ENCODE peak calls at places on chromosomes 13 and 19, in eight cellular contexts. One of them, this sample, is unnamed.

GRCh38 chr19:3576696-3577443 is 4.1 kb downstream of the HMG20B start:
- DNase-seq in brain microvascular endothelial cell: no peak
- DNase-seq in mammary epithelial cell: no peak
- DNase-seq in MM.1S: no peak
- DNase-seq in upper lobe of left lung: peak; percentile 90
- DNase-seq in IMR-90: peak; percentile 43
- DNase-seq in H7: peak; percentile 100
- DNase-seq in cardiac fibroblast: peak; percentile 64
- DNase-seq in this sample: peak; percentile 36

GRCh38 chr19:38736413-38737280 is 7.6 kb downstream of the CAPN12 start:
- DNase-seq in MM.1S: no peak
- DNase-seq in mammary epithelial cell: peak; percentile 36
- DNase-seq in cardiac fibroblast: no peak
- DNase-seq in upper lobe of left lung: peak; percentile 89
- DNase-seq in IMR-90: no peak
- DNase-seq in H7: peak; percentile 100
- DNase-seq in brain microvascular endothelial cell: no peak
- DNase-seq in this sample: peak; percentile 89

GRCh38 chr19:47190167-47190727 is 40.8 kb downstream of the BBC3 start:
- DNase-seq in brain microvascular endothelial cell: peak; percentile 63
- DNase-seq in upper lobe of left lung: peak; percentile 47
- DNase-seq in mammary epithelial cell: peak; percentile 33
- DNase-seq in IMR-90: peak; percentile 71
- DNase-seq in MM.1S: no peak
- DNase-seq in H7: no peak
- DNase-seq in cardiac fibroblast: peak; percentile 63
- DNase-seq in this sample: peak; percentile 16

GRCh38 chr19:1874554-1875185 is 10.6 kb downstream of the ABHD17A start:
- DNase-seq in mammary epithelial cell: no peak
- DNase-seq in cardiac fibroblast: no peak
- DNase-seq in H7: no peak
- DNase-seq in upper lobe of left lung: no peak
- DNase-seq in brain microvascular endothelial cell: no peak
- DNase-seq in IMR-90: no peak
- DNase-seq in MM.1S: no peak
- DNase-seq in this sample: peak; percentile 24

GRCh38 chr19:8489591-8490394 is 12.6 kb downstream of the PRAM1 start:
- DNase-seq in MM.1S: no peak
- DNase-seq in mammary epithelial cell: peak; percentile 90
- DNase-seq in IMR-90: no peak
- DNase-seq in upper lobe of left lung: peak; percentile 62
- DNase-seq in H7: peak; percentile 68
- DNase-seq in brain microvascular endothelial cell: no peak
- DNase-seq in cardiac fibroblast: no peak
- DNase-seq in this sample: peak; percentile 90

GRCh38 chr13:35914662-35915061 is 216.5 kb downstream of the DCLK1 start:
- DNase-seq in brain microvascular endothelial cell: no peak
- DNase-seq in cardiac fibroblast: no peak
- DNase-seq in IMR-90: no peak
- DNase-seq in H7: no peak
- DNase-seq in upper lobe of left lung: no peak
- DNase-seq in mammary epithelial cell: no peak
- DNase-seq in MM.1S: no peak
- DNase-seq in this sample: no peak

GRCh38 chr13:78520425-78520824 is 82.9 kb downstream of the POU4F1 start:
- DNase-seq in mammary epithelial cell: no peak
- DNase-seq in upper lobe of left lung: no peak
- DNase-seq in cardiac fibroblast: no peak
- DNase-seq in MM.1S: no peak
- DNase-seq in IMR-90: no peak
- DNase-seq in H7: no peak
- DNase-seq in brain microvascular endothelial cell: no peak
- DNase-seq in this sample: no peak

GRCh38 chr13:53250272-53250875 is 221.8 kb downstream of the OLFM4 start:
- DNase-seq in upper lobe of left lung: no peak
- DNase-seq in MM.1S: peak; percentile 65
- DNase-seq in H7: peak; percentile 33
- DNase-seq in cardiac fibroblast: peak; percentile 84
- DNase-seq in brain microvascular endothelial cell: peak; percentile 52
- DNase-seq in mammary epithelial cell: peak; percentile 56
- DNase-seq in IMR-90: peak; percentile 72
- DNase-seq in this sample: peak; percentile 76

GRCh38 chr19:13260883-13261653 is 110.9 kb downstream of the IER2 start:
- DNase-seq in mammary epithelial cell: peak; percentile 94
- DNase-seq in brain microvascular endothelial cell: peak; percentile 89
- DNase-seq in cardiac fibroblast: peak; percentile 93
- DNase-seq in H7: no peak
- DNase-seq in upper lobe of left lung: no peak
- DNase-seq in MM.1S: no peak
- DNase-seq in IMR-90: peak; percentile 93
- DNase-seq in this sample: peak; percentile 95

GRCh38 chr19:13932911-13933393 is 5.3 kb downstream of the PODNL1 start:
- DNase-seq in cardiac fibroblast: no peak
- DNase-seq in MM.1S: no peak
- DNase-seq in mammary epithelial cell: no peak
- DNase-seq in IMR-90: no peak
- DNase-seq in upper lobe of left lung: peak; percentile 81
- DNase-seq in brain microvascular endothelial cell: no peak
- DNase-seq in H7: peak; percentile 56
- DNase-seq in this sample: no peak

GRCh38 chr13:42474954-42475353 is 99.0 kb upstream of the TNFSF11 start:
- DNase-seq in brain microvascular endothelial cell: peak; percentile 99
- DNase-seq in cardiac fibroblast: peak; percentile 92
- DNase-seq in MM.1S: no peak
- DNase-seq in upper lobe of left lung: no peak
- DNase-seq in IMR-90: peak; percentile 61
- DNase-seq in mammary epithelial cell: no peak
- DNase-seq in H7: no peak
- DNase-seq in this sample: no peak

GRCh38 chr13:112114391-112114790 is 47.4 kb downstream of the SOX1 start:
- DNase-seq in H7: no peak
- DNase-seq in upper lobe of left lung: no peak
- DNase-seq in brain microvascular endothelial cell: no peak
- DNase-seq in cardiac fibroblast: no peak
- DNase-seq in mammary epithelial cell: no peak
- DNase-seq in MM.1S: no peak
- DNase-seq in IMR-90: no peak
- DNase-seq in this sample: no peak

GRCh38 chr13:110711778-110712070 is 1.8 kb upstream of the ING1 start:
- DNase-seq in MM.1S: no peak
- DNase-seq in upper lobe of left lung: no peak
- DNase-seq in IMR-90: no peak
- DNase-seq in mammary epithelial cell: no peak
- DNase-seq in brain microvascular endothelial cell: peak; percentile 20
- DNase-seq in H7: no peak
- DNase-seq in cardiac fibroblast: peak; percentile 32
- DNase-seq in this sample: peak; percentile 6

GRCh38 chr13:113601166-113602070 is 16.9 kb downstream of the TFDP1 start:
- DNase-seq in cardiac fibroblast: no peak
- DNase-seq in MM.1S: no peak
- DNase-seq in mammary epithelial cell: no peak
- DNase-seq in upper lobe of left lung: peak; percentile 78
- DNase-seq in IMR-90: no peak
- DNase-seq in H7: peak; percentile 64
- DNase-seq in brain microvascular endothelial cell: no peak
- DNase-seq in this sample: no peak

GRCh38 chr19:29771708-29772415 is 39.9 kb upstream of the CCNE1 start:
- DNase-seq in cardiac fibroblast: peak; percentile 57
- DNase-seq in upper lobe of left lung: no peak
- DNase-seq in brain microvascular endothelial cell: peak; percentile 40
- DNase-seq in IMR-90: peak; percentile 37
- DNase-seq in H7: peak; percentile 91
- DNase-seq in mammary epithelial cell: peak; percentile 30
- DNase-seq in MM.1S: peak; percentile 35
- DNase-seq in this sample: peak; percentile 40

GRCh38 chr19:1264801-1265610 is 4.1 kb upstream of the CIRBP start:
- DNase-seq in H7: peak; percentile 95
- DNase-seq in brain microvascular endothelial cell: peak; percentile 78
- DNase-seq in mammary epithelial cell: peak; percentile 84
- DNase-seq in upper lobe of left lung: peak; percentile 80
- DNase-seq in IMR-90: peak; percentile 88
- DNase-seq in cardiac fibroblast: peak; percentile 94
- DNase-seq in MM.1S: no peak
- DNase-seq in this sample: peak; percentile 88

GRCh38 chr19:50875795-50876422 is 2.7 kb downstream of the KLK2 start:
- DNase-seq in cardiac fibroblast: no peak
- DNase-seq in brain microvascular endothelial cell: no peak
- DNase-seq in H7: peak; percentile 49
- DNase-seq in upper lobe of left lung: no peak
- DNase-seq in IMR-90: no peak
- DNase-seq in mammary epithelial cell: no peak
- DNase-seq in MM.1S: peak; percentile 10
- DNase-seq in this sample: no peak

GRCh38 chr19:6464070-6464873 is at the start of gene CRB3:
- DNase-seq in MM.1S: peak; percentile 74
- DNase-seq in H7: peak; percentile 97
- DNase-seq in cardiac fibroblast: no peak
- DNase-seq in upper lobe of left lung: peak; percentile 95
- DNase-seq in IMR-90: no peak
- DNase-seq in mammary epithelial cell: peak; percentile 72
- DNase-seq in brain microvascular endothelial cell: no peak
- DNase-seq in this sample: peak; percentile 86

GRCh38 chr19:6465006-6465405 is 935 bp downstream of the CRB3 start:
- DNase-seq in upper lobe of left lung: no peak
- DNase-seq in cardiac fibroblast: no peak
- DNase-seq in IMR-90: no peak
- DNase-seq in mammary epithelial cell: no peak
- DNase-seq in MM.1S: no peak
- DNase-seq in H7: peak; percentile 69
- DNase-seq in brain microvascular endothelial cell: no peak
- DNase-seq in this sample: no peak

GRCh38 chr19:6466526-6467248 is 2.6 kb downstream of the CRB3 start:
- DNase-seq in IMR-90: no peak
- DNase-seq in upper lobe of left lung: peak; percentile 66
- DNase-seq in mammary epithelial cell: no peak
- DNase-seq in H7: no peak
- DNase-seq in MM.1S: no peak
- DNase-seq in cardiac fibroblast: no peak
- DNase-seq in brain microvascular endothelial cell: no peak
- DNase-seq in this sample: no peak

GRCh38 chr19:6467384-6467783 is 3.3 kb downstream of the CRB3 start:
- DNase-seq in upper lobe of left lung: no peak
- DNase-seq in H7: no peak
- DNase-seq in MM.1S: no peak
- DNase-seq in cardiac fibroblast: no peak
- DNase-seq in mammary epithelial cell: no peak
- DNase-seq in IMR-90: no peak
- DNase-seq in brain microvascular endothelial cell: no peak
- DNase-seq in this sample: no peak

DNA sequence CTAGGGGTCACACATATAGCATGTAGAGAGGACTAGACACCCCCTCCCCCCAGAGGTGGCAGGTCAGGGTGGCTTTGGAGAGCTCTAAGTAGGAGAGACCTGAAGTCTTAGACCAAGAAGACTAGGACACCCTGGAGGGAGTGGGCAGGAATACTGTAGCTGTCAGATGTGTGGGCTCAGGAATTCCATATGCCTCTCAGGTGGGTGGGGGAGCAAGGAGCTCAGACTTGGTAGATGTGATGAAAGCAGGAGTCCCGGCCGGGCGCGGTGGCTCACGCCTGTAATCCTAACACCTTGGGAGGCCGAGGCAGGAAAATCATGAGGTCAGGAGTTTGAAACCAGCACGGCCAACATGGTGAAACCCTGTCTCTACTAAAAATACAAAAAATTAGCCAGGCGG is 1.6 kb downstream of the CRB3 start:
- DNase-seq in brain microvascular endothelial cell: no peak
- DNase-seq in H7: no peak
- DNase-seq in mammary epithelial cell: no peak
- DNase-seq in MM.1S: no peak
- DNase-seq in upper lobe of left lung: peak; percentile 44
- DNase-seq in IMR-90: no peak
- DNase-seq in cardiac fibroblast: no peak
- DNase-seq in this sample: no peak
- H3K4me3 ChIP-seq in brain microvascular endothelial cell: no peak overlapping the region
- H3K4me3 ChIP-seq in H7: no peak overlapping the region
- H3K4me3 ChIP-seq in mammary epithelial cell: no peak overlapping the region
- H3K4me3 ChIP-seq in MM.1S: no peak overlapping the region
- H3K4me3 ChIP-seq in upper lobe of left lung: no peak overlapping the region
- H3K4me3 ChIP-seq in IMR-90: no peak overlapping the region
- H3K4me3 ChIP-seq in cardiac fibroblast: no peak overlapping the region
- H3K4me3 ChIP-seq in this sample: no peak overlapping the region

DNA sequence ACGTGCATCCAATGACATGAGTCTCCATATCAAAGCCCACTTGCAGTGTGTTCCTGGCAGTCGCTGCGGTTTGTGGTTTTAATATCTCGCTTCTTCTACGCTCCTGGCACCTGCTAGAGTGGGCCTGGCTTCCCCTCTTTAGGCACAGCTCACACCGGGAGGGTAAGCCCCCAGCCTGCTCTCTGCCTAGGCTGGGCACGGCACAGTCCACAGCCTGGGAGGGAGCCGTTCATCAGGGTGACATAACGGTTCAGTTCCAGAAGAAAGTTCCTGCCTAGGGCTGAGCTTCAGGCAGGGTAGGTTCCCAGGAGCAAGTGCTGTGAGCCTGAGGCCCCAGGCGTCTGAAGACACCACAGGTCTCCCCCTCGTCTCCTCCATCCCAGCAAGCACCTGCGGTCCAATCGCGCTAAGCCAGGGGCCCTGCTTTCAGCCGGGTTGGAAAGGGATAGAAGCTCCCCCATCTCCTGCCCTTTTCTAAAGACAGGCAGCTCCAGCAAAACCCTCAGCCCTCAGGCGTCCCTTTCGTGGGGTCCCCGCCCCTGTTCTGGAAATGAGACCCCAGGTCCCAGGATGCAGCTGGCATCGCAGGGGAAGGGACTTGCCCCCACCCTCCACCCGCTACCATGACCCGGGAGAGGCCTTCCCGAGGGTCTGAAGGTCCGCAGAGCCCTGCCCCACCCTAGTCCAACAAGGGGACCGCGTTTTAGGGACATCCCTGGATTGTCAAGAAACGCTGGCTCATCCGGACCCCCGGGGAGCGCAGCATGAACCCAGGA is 121.6 kb upstream of the ZNF507 start:
- DNase-seq in brain microvascular endothelial cell: no peak
- DNase-seq in upper lobe of left lung: no peak
- DNase-seq in MM.1S: peak; percentile 18
- DNase-seq in IMR-90: no peak
- DNase-seq in cardiac fibroblast: no peak
- DNase-seq in mammary epithelial cell: peak; percentile 6
- DNase-seq in H7: peak; percentile 69
- DNase-seq in this sample: no peak
- H3K4me3 ChIP-seq in brain microvascular endothelial cell: no peak overlapping the region
- H3K4me3 ChIP-seq in upper lobe of left lung: no peak overlapping the region
- H3K4me3 ChIP-seq in MM.1S: no peak overlapping the region
- H3K4me3 ChIP-seq in IMR-90: no peak overlapping the region
- H3K4me3 ChIP-seq in cardiac fibroblast: no peak overlapping the region
- H3K4me3 ChIP-seq in mammary epithelial cell: no peak overlapping the region
- H3K4me3 ChIP-seq in H7: peak overlapping the region; percentile 15
- H3K4me3 ChIP-seq in this sample: no peak overlapping the region

GRCh38 chr19:7170983-7171382 is 101.5 kb downstream of the ZNF557 start:
- DNase-seq in H7: no peak
- DNase-seq in MM.1S: no peak
- DNase-seq in brain microvascular endothelial cell: no peak
- DNase-seq in upper lobe of left lung: no peak
- DNase-seq in cardiac fibroblast: no peak
- DNase-seq in mammary epithelial cell: no peak
- DNase-seq in IMR-90: no peak
- DNase-seq in this sample: no peak
- H3K4me3 ChIP-seq in H7: no peak overlapping the region
- H3K4me3 ChIP-seq in MM.1S: no peak overlapping the region
- H3K4me3 ChIP-seq in brain microvascular endothelial cell: no peak overlapping the region
- H3K4me3 ChIP-seq in upper lobe of left lung: no peak overlapping the region
- H3K4me3 ChIP-seq in cardiac fibroblast: no peak overlapping the region
- H3K4me3 ChIP-seq in mammary epithelial cell: no peak overlapping the region
- H3K4me3 ChIP-seq in IMR-90: no peak overlapping the region
- H3K4me3 ChIP-seq in this sample: no peak overlapping the region

GRCh38 chr19:39941151-39941550 is 6.7 kb upstream of the FCGBP start:
- DNase-seq in brain microvascular endothelial cell: no peak
- DNase-seq in MM.1S: no peak
- DNase-seq in H7: no peak
- DNase-seq in IMR-90: no peak
- DNase-seq in upper lobe of left lung: no peak
- DNase-seq in cardiac fibroblast: no peak
- DNase-seq in mammary epithelial cell: no peak
- DNase-seq in this sample: no peak
- H3K4me3 ChIP-seq in brain microvascular endothelial cell: no peak overlapping the region
- H3K4me3 ChIP-seq in MM.1S: peak overlapping the region; percentile 43
- H3K4me3 ChIP-seq in H7: no peak overlapping the region
- H3K4me3 ChIP-seq in IMR-90: no peak overlapping the region
- H3K4me3 ChIP-seq in upper lobe of left lung: no peak overlapping the region
- H3K4me3 ChIP-seq in cardiac fibroblast: no peak overlapping the region
- H3K4me3 ChIP-seq in mammary epithelial cell: no peak overlapping the region
- H3K4me3 ChIP-seq in this sample: no peak overlapping the region